ENCODE peak calls at places on chromosome 14, in seven cellular contexts. H is HCT116, O is K562, S is SK-N-SH, T is GM12878, C is HepG2, D is H1. V is an unnamed sample.

GRCh38 chr14:72888636-72889201 is 5.2 kb downstream of the DPF3 start:
- DNase-seq in H (no peak), O (no peak), S (no peak), T (no peak), C (no peak), D (no peak), V (no peak)

GRCh38 chr14:97827746-97828145 is 1030.6 kb downstream of the VRK1 start:
- DNase-seq in H (no peak), O (no peak), S (no peak), T (no peak), C (no peak), D (no peak), V (no peak)

GRCh38 chr14:33062881-33063280 is 124.2 kb downstream of the NPAS3 start:
- DNase-seq in H (no peak), O (no peak), S (peak; percentile 10), T (no peak), C (no peak), D (no peak), V (no peak)

GRCh38 chr14:98218213-98218612 is 1053.8 kb downstream of the BCL11B start:
- DNase-seq in H (no peak), O (no peak), S (no peak), T (no peak), C (no peak), D (no peak), V (no peak)

GRCh38 chr14:51069065-51069464 is 25.8 kb downstream of the TRIM9 start:
- DNase-seq in H (no peak), O (no peak), S (no peak), T (no peak), C (no peak), D (no peak), V (no peak)

GRCh38 chr14:98059106-98059505 is 1212.9 kb downstream of the BCL11B start:
- DNase-seq in H (no peak), O (no peak), S (no peak), T (no peak), C (no peak), D (no peak), V (no peak)

GRCh38 chr14:75041613-75042012 is 9.7 kb downstream of the MLH3 start:
- DNase-seq in H (no peak), O (no peak), S (no peak), T (no peak), C (peak; percentile 84), D (no peak), V (no peak)

GRCh38 chr14:51448831-51449665 is 202.7 kb upstream of the FRMD6 start:
- DNase-seq in H (no peak), O (no peak), S (peak; percentile 45), T (no peak), C (no peak), D (no peak), V (no peak)

GRCh38 chr14:23362200-23362599 is 2.8 kb downstream of the EFS start:
- DNase-seq in H (no peak), O (no peak), S (no peak), T (no peak), C (peak; percentile 36), D (no peak), V (no peak)

GRCh38 chr14:96705422-96706092 is 91.6 kb upstream of the VRK1 start:
- DNase-seq in H (no peak), O (no peak), S (no peak), T (no peak), C (no peak), D (no peak), V (no peak)

GRCh38 chr14:96711559-96712267 is 85.5 kb upstream of the VRK1 start:
- DNase-seq in H (no peak), O (no peak), S (no peak), T (no peak), C (no peak), D (no peak), V (no peak)

GRCh38 chr14:96706893-96707292 is 90.3 kb upstream of the VRK1 start:
- DNase-seq in H (no peak), O (no peak), S (no peak), T (no peak), C (no peak), D (no peak), V (no peak)

DNA sequence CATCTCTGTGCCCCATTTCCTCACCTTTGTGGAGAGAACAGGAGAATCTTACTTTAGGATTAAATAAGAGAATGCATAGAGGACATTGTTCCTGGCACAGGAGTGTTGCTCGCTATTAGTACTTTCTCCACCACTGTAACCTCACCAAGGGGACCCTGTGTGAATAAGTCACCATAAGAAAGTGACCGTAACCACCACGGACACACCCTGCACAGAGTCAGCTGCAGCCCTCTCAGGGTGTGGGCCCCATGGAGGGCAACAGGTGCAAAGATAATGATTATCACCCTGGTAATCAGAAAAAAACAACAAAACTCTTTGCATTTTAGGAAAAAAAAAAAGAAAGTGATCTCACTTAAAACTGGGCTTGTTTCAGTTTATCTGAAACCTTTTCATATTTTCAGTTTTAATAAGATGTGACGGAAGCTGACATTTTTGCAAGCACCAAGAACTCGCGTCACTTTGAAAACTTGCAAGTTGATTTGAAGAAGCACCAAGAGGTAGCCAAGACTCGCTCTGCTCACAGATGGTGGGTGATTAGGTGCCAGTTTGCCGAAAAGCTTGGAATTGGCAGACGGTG is 87.0 kb upstream of the VRK1 start:
- DNase-seq in H (no peak), O (no peak), S (no peak), T (no peak), C (no peak), D (no peak), V (no peak)
- H3K4me3 ChIP-seq in H (no peak overlapping the region), O (no peak overlapping the region), S (no peak overlapping the region), T (no peak overlapping the region), C (no peak overlapping the region), D (no peak overlapping the region), V (no peak overlapping the region)

GRCh38 chr14:105332352-105332874 is 17.9 kb downstream of the PACS2 start:
- DNase-seq in H (no peak), O (no peak), S (no peak), T (no peak), C (no peak), D (no peak), V (no peak)

GRCh38 chr14:105333020-105333490 is 18.5 kb downstream of the PACS2 start:
- DNase-seq in H (no peak), O (no peak), S (no peak), T (no peak), C (no peak), D (no peak), V (no peak)

GRCh38 chr14:105334383-105335230 is 20.1 kb downstream of the PACS2 start:
- DNase-seq in H (peak; percentile 12), O (no peak), S (no peak), T (no peak), C (no peak), D (no peak), V (no peak)

GRCh38 chr14:105331575-105332351 is 17.2 kb downstream of the PACS2 start:
- DNase-seq in H (no peak), O (no peak), S (no peak), T (no peak), C (no peak), D (no peak), V (no peak)

DNA sequence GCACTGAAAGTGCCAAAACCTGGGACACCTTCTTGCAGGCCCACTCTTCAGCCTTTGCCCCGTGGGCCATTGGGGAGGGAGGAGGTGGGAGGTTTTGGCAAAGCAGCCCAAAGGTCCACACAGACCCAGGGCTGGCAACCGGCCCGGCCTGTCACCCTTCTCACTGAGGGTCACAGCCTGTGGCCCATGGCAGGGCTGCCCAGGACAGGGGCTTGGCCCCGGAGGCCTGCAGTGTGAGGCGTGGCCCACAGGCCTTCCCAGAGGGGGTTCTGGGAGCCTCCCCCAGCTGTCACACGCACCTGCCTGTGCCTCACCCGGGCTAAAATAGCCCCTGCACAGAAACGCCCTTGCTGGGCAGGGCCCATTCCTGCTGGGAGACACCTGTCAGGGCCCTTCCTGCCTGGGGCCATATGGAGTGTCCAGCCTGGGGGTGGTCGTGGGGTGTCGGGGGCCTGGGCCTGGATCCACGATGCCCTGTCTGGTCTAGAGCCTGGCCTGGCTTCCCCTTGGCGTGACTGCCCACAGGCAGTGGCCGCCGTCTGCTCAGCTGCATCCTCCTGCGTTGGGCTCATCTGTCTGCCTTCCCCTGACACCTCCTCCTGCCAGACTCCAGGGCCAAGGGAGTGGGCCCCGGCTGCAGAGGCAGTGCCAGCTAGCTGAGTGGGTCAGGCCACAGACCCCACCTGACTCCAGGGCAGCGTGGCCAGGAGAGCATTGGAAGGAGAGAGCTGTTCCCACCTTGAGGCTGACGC is 19.2 kb downstream of the PACS2 start:
- DNase-seq in H (no peak), O (no peak), S (peak; percentile 57), T (no peak), C (no peak), D (no peak), V (no peak)
- H3K4me1 ChIP-seq in H (peaks cover 20% of the 10 kb centered on the region), O (no peaks in the 10 kb centered on the region), S (no peaks in the 10 kb centered on the region), T (peaks cover 3% of the 10 kb centered on the region), C (peaks cover 8% of the 10 kb centered on the region), D (peaks cover 2% of the 10 kb centered on the region), V (peaks cover 20% of the 10 kb centered on the region)

DNA sequence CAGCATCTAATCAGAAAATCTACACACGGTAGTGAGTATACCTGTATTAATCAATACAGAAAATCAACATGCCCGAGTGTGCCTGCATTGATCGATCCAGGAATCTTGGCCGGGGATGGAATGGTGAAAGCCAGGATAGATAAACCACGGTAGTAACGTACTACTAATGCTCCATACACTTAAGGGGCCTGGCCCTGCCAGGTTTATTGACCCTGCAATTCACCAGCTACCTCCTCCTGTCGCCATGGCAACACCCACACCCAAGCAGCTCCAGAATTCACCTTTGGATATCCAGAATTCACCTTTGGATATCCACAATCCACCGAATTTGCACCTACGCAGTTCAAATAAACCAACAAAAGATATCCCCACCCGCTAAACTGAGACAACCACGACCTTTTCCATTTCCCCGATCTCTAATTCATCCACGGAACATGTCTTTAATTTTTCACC is 14.8 kb upstream of the CALM1 start:
- DNase-seq in H (no peak), O (peak; percentile 19), S (peak; percentile 26), T (no peak), C (peak; percentile 55), D (peak; percentile 60), V (no peak)
- TF ChIP-seq YY1 in H (no peak), O (no peak), S (no peak), T (no peak), C (no peak), D (no peak), V (no peak)

GRCh38 chr14:63766616-63767015 is 38.8 kb upstream of the SGPP1 start:
- DNase-seq in H (no peak), O (no peak), S (no peak), T (no peak), C (no peak), D (no peak), V (no peak)

GRCh38 chr14:63773504-63773903 is 45.6 kb upstream of the SGPP1 start:
- DNase-seq in H (no peak), O (no peak), S (no peak), T (no peak), C (no peak), D (no peak), V (no peak)

GRCh38 chr14:63764620-63765139 is 36.8 kb upstream of the SGPP1 start:
- DNase-seq in H (no peak), O (no peak), S (no peak), T (no peak), C (peak; percentile 34), D (no peak), V (no peak)

DNA sequence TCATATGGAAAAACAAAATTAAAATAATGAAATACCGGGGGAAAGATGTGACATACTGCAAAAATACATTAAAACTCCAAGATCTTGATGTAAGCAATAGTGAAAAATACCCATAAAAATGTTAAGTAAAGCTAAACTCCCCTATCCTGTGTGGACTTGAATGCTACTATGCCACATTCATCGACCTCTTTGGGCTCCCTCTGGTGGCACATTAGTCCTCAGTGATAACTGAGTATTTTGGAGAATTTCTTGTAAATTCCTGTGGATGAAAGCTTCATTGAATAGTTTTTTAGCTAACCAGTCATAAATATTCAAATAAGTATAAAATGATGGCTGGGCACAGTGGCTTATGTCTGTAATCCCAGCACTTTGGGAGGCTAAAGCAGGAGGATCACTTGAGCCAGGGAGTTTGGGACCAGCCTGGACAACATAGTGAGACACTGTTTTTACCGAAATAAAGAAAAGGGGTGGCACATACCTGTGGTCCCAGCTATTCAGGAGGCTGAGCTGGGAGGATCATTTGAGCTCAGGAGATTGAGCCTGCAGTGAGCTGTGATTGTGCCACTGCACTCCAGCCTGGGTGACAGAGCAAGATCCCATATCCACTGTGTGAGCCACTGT is 42.4 kb upstream of the SGPP1 start:
- DNase-seq in H (peak; percentile 36), O (no peak), S (peak; percentile 53), T (no peak), C (peak; percentile 57), D (no peak), V (no peak)
- H3K4me3 ChIP-seq in H (no peak overlapping the region), O (no peak overlapping the region), S (no peak overlapping the region), T (no peak overlapping the region), C (no peak overlapping the region), D (no peak overlapping the region), V (no peak overlapping the region)